ENCODE peak calls at places on chromosome 5, in four cellular contexts. J is psoas muscle, M is ovary, S is heart left ventricle. T is an unnamed sample.

GRCh38 chr5:142034994-142035393 is 22.2 kb upstream of the GNPDA1 start:
- DNase-seq in J (no peak), M (no peak), S (no peak), T (no peak)

GRCh38 chr5:19175776-19176570 is 812.0 kb downstream of the CDH18 start:
- DNase-seq in J (no peak), M (no peak), S (no peak), T (no peak)

GRCh38 chr5:25701936-25702335 is 1057.2 kb upstream of the CDH10 start:
- DNase-seq in J (no peak), M (no peak), S (no peak), T (no peak)

GRCh38 chr5:158382473-158382872 is 523.5 kb upstream of the CLINT1 start:
- DNase-seq in J (peak), M (peak), S (peak), T (peak)

GRCh38 chr5:150144211-150144801 is 11.3 kb downstream of the PDGFRB start:
- DNase-seq in J (peak), M (peak), S (peak), T (peak)

GRCh38 chr5:133753856-133754255 is 141.5 kb upstream of the FSTL4 start:
- DNase-seq in J (no peak), M (no peak), S (no peak), T (no peak)

GRCh38 chr5:78543916-78544315 is 104.7 kb downstream of the LHFPL2 start:
- DNase-seq in J (no peak), M (peak), S (no peak), T (no peak)

GRCh38 chr5:146815423-146815822 is 63.1 kb downstream of the PPP2R2B start:
- DNase-seq in J (no peak), M (no peak), S (no peak), T (no peak)

GRCh38 chr5:16456103-16456832 is 9.3 kb downstream of the ZNF622 start:
- DNase-seq in J (peak), M (peak), S (peak), T (no peak)

DNA sequence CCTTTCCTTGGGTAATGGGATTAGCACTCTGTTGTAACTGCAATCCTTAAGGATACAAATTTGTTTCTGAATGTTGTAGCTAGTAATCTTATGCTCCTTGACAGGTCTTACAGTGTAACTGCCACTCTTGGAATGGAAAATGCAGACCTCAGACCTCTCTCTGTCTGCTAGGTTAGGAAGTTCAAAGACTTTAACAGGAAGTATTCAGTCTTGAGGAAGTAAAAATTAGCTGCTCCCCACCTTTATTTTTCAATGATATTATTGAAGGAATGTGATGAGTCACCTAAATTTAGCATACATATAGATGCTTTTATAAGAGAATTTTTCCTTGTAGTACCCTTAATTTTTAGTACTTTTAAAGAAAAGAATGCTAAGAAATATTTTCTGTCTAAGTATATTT is 71.5 kb downstream of the PAM start:
- DNase-seq in J (no peak), M (no peak), S (no peak), T (no peak)
- H3K4me3 ChIP-seq in J (no peak), M (no peak), S (no peak), T (no peak)

GRCh38 chr5:81748556-81748955 is 2.3 kb downstream of the SSBP2 start:
- DNase-seq in J (no peak), M (no peak), S (no peak), T (no peak)

GRCh38 chr5:81749562-81750307 is 1.2 kb downstream of the SSBP2 start:
- DNase-seq in J (peak), M (peak), S (peak), T (peak)

GRCh38 chr5:81750308-81751008 is 439 bp downstream of the SSBP2 start:
- DNase-seq in J (no peak), M (no peak), S (no peak), T (peak)

GRCh38 chr5:81751009-81751835 is at the start of gene SSBP2:
- DNase-seq in J (peak), M (peak), S (peak), T (peak)

GRCh38 chr5:81749186-81749561 is 1.7 kb downstream of the SSBP2 start:
- DNase-seq in J (no peak), M (peak), S (no peak), T (no peak)
- H3K4me3 ChIP-seq in J (peak), M (peak), S (peak), T (peak)

GRCh38 chr5:139646912-139647391 is 1.2 kb upstream of the CXXC5 start:
- DNase-seq in J (no peak), M (no peak), S (peak), T (peak)
- H3K4me3 ChIP-seq in J (peak), M (no peak), S (no peak), T (no peak)

GRCh38 chr5:181114844-181115778 is 15.9 kb downstream of the OR2V1 start:
- DNase-seq in J (no peak), M (no peak), S (no peak), T (no peak)
- H3K4me3 ChIP-seq in J (no peak), M (no peak), S (no peak), T (no peak)

GRCh38 chr5:1011226-1011631 is 2.6 kb downstream of the NKD2 start:
- DNase-seq in J (peak), M (no peak), S (peak), T (peak)

GRCh38 chr5:1009359-1010180 is 968 bp downstream of the NKD2 start:
- DNase-seq in J (peak), M (peak), S (peak), T (peak)

GRCh38 chr5:1010641-1011046 is 2.0 kb downstream of the NKD2 start:
- DNase-seq in J (peak), M (no peak), S (peak), T (peak)

GRCh38 chr5:1008451-1009358 is at the start of gene NKD2:
- DNase-seq in J (peak), M (peak), S (peak), T (peak)

DNA sequence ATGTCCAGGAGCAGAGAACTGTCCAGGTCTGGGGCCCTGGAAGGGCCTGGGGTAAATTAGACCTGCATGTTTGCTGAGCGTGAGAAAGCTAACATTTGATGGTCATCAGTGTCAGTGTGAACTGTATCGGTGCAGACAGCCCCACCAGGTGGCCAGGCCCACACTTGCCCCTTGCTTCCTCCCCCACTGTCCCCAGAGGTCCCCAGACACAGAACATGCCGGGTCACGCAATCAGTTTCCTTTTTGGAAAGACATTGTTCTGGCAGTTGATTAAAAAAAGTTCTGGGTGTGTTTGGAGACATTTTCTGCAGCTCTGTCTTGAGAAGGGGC is 1.5 kb downstream of the NKD2 start:
- DNase-seq in J (peak), M (peak), S (peak), T (peak)
- H3K4me3 ChIP-seq in J (no peak), M (no peak), S (no peak), T (no peak)

GRCh38 chr5:120464627-120465280 is 654 bp downstream of the PRR16 start:
- DNase-seq in J (peak), M (peak), S (peak), T (peak)
- H3K4me3 ChIP-seq in J (peak), M (peak), S (peak), T (peak)

GRCh38 chr5:178421699-178422399 is 168.3 kb downstream of the COL23A1 start:
- DNase-seq in J (no peak), M (no peak), S (no peak), T (peak)

GRCh38 chr5:178422400-178422775 is 167.8 kb downstream of the COL23A1 start:
- DNase-seq in J (no peak), M (no peak), S (no peak), T (peak)

GRCh38 chr5:178420424-178420823 is 169.8 kb downstream of the COL23A1 start:
- DNase-seq in J (no peak), M (no peak), S (no peak), T (no peak)

GRCh38 chr5:178419651-178420050 is 170.5 kb downstream of the COL23A1 start:
- DNase-seq in J (no peak), M (no peak), S (no peak), T (no peak)

GRCh38 chr5:178421128-178421527 is 169.1 kb downstream of the COL23A1 start:
- DNase-seq in J (no peak), M (no peak), S (no peak), T (no peak)
- H3K4me3 ChIP-seq in J (no peak), M (no peak), S (no peak), T (no peak)

GRCh38 chr5:88672644-88673493 is 210.1 kb downstream of the MEF2C start:
- DNase-seq in J (no peak), M (no peak), S (no peak), T (no peak)
- H3K4me3 ChIP-seq in J (no peak), M (no peak), S (no peak), T (no peak)

GRCh38 chr5:95959051-95959963 is 2.3 kb downstream of the ELL2 start:
- DNase-seq in J (no peak), M (no peak), S (no peak), T (no peak)
- H3K4me3 ChIP-seq in J (peak), M (peak), S (peak), T (peak)

GRCh38 chr5:140966293-140967225 is at the start of gene PCDHAC2:
- DNase-seq in J (peak), M (no peak), S (peak), T (peak)

GRCh38 chr5:140962190-140962589 is 4.1 kb upstream of the PCDHAC2 start:
- DNase-seq in J (no peak), M (no peak), S (no peak), T (no peak)

GRCh38 chr5:140964356-140964755 is 1.9 kb upstream of the PCDHAC2 start:
- DNase-seq in J (no peak), M (no peak), S (no peak), T (no peak)

GRCh38 chr5:140967226-140967893 is 1.1 kb downstream of the PCDHAC2 start:
- DNase-seq in J (no peak), M (no peak), S (no peak), T (no peak)

GRCh38 chr5:140965905-140966292 is 377 bp upstream of the PCDHAC2 start:
- DNase-seq in J (no peak), M (no peak), S (no peak), T (no peak)
- H3K4me3 ChIP-seq in J (peak), M (peak), S (peak), T (peak)